ENCODE peak calls at places on chromosomes 5 and 9, in seven cellular contexts. L is HFFc6, W is WTC11, H is neural crest cell, P is progenitor cell of endocrine pancreas, E is HL-60, D is omental fat pad. F is an unnamed sample.

GRCh38 chr5:59893436-59894227 is at the start of gene PDE4D:
- DNase-seq in L (peak), W (peak), H (peak), P (peak), E (peak), D (no peak), F (peak)

GRCh38 chr9:95754533-95755420 is 120.7 kb upstream of the ERCC6L2 start:
- DNase-seq in L (no peak), W (peak), H (no peak), P (no peak), E (no peak), D (no peak), F (no peak)

GRCh38 chr5:94481059-94481458 is 137.3 kb downstream of the KIAA0825 start:
- DNase-seq in L (no peak), W (no peak), H (no peak), P (no peak), E (no peak), D (no peak), F (no peak)

GRCh38 chr5:125409496-125410351 is 663.3 kb upstream of the ZNF608 start:
- DNase-seq in L (peak), W (no peak), H (no peak), P (no peak), E (no peak), D (no peak), F (peak)

GRCh38 chr9:92528537-92528851 is 7.3 kb downstream of the ECM2 start:
- DNase-seq in L (no peak), W (no peak), H (no peak), P (no peak), E (no peak), D (no peak), F (no peak)

GRCh38 chr9:6552738-6553121 is 92.8 kb downstream of the GLDC start:
- DNase-seq in L (peak), W (no peak), H (no peak), P (no peak), E (no peak), D (no peak), F (no peak)

GRCh38 chr5:150286820-150287219 is 2.8 kb downstream of the CAMK2A start:
- DNase-seq in L (no peak), W (peak), H (no peak), P (no peak), E (no peak), D (no peak), F (peak)

GRCh38 chr9:129596541-129597328 is 24.2 kb downstream of the C9orf50 start:
- DNase-seq in L (peak), W (peak), H (peak), P (no peak), E (no peak), D (no peak), F (peak)

GRCh38 chr9:95506692-95507455 is 9.9 kb downstream of the PTCH1 start:
- DNase-seq in L (peak), W (peak), H (peak), P (no peak), E (peak), D (no peak), F (peak)

GRCh38 chr5:166551384-166551783 is 1740.1 kb upstream of the WWC1 start:
- DNase-seq in L (no peak), W (no peak), H (no peak), P (no peak), E (no peak), D (no peak), F (no peak)

GRCh38 chr5:39518516-39518915 is 93.7 kb upstream of the DAB2 start:
- DNase-seq in L (peak), W (no peak), H (no peak), P (no peak), E (no peak), D (no peak), F (no peak)

GRCh38 chr9:26971721-26972120 is 15.5 kb downstream of the IFT74 start:
- DNase-seq in L (no peak), W (no peak), H (no peak), P (no peak), E (no peak), D (no peak), F (no peak)

GRCh38 chr5:100562821-100563220 is 27.6 kb downstream of the FAM174A start:
- DNase-seq in L (no peak), W (no peak), H (no peak), P (no peak), E (no peak), D (no peak), F (no peak)

GRCh38 chr9:116959775-116960174 is 272.7 kb downstream of the TRIM32 start:
- DNase-seq in L (no peak), W (peak), H (peak), P (peak), E (no peak), D (no peak), F (peak)

GRCh38 chr9:2849943-2850342 is 6.0 kb upstream of the PUM3 start:
- DNase-seq in L (no peak), W (peak), H (no peak), P (no peak), E (no peak), D (no peak), F (no peak)

GRCh38 chr9:70868661-70869652 is 252.5 kb downstream of the TRPM3 start:
- DNase-seq in L (no peak), W (no peak), H (no peak), P (no peak), E (no peak), D (no peak), F (no peak)

GRCh38 chr5:116032094-116032517 is at the start of gene ARL14EPL:
- DNase-seq in L (peak), W (peak), H (no peak), P (no peak), E (peak), D (peak), F (no peak)

GRCh38 chr5:176740702-176741565 is 69.4 kb upstream of the UNC5A start:
- DNase-seq in L (no peak), W (no peak), H (no peak), P (no peak), E (no peak), D (no peak), F (no peak)

GRCh38 chr5:68114641-68115040 is 100.9 kb upstream of the PIK3R1 start:
- DNase-seq in L (peak), W (no peak), H (no peak), P (no peak), E (no peak), D (no peak), F (no peak)

GRCh38 chr5:38724301-38725030 is 121.3 kb upstream of the OSMR start:
- DNase-seq in L (peak), W (no peak), H (no peak), P (no peak), E (no peak), D (no peak), F (no peak)

GRCh38 chr5:55407059-55407684 is 99.4 kb downstream of the MTREX start:
- DNase-seq in L (peak), W (no peak), H (no peak), P (no peak), E (no peak), D (no peak), F (no peak)

GRCh38 chr5:90621848-90622247 is 63.3 kb downstream of the ADGRV1 start:
- DNase-seq in L (no peak), W (no peak), H (no peak), P (no peak), E (no peak), D (no peak), F (no peak)

GRCh38 chr9:124133752-124134151 is 122.2 kb downstream of the LHX2 start:
- DNase-seq in L (no peak), W (peak), H (peak), P (no peak), E (no peak), D (no peak), F (peak)

GRCh38 chr5:87413116-87413645 is 451 bp upstream of the CCNH start:
- DNase-seq in L (no peak), W (no peak), H (no peak), P (no peak), E (no peak), D (no peak), F (no peak)

GRCh38 chr9:107484117-107484723 is 5.3 kb downstream of the KLF4 start:
- DNase-seq in L (peak), W (peak), H (peak), P (no peak), E (peak), D (no peak), F (no peak)

GRCh38 chr9:114606068-114606467 is 5.0 kb upstream of the TMEM268 start:
- DNase-seq in L (no peak), W (peak), H (peak), P (no peak), E (no peak), D (no peak), F (peak)

GRCh38 chr5:123916331-123917121 is 404.5 kb downstream of the CSNK1G3 start:
- DNase-seq in L (peak), W (no peak), H (no peak), P (no peak), E (no peak), D (no peak), F (no peak)

GRCh38 chr9:14341437-14342133 is 27.6 kb upstream of the NFIB start:
- DNase-seq in L (no peak), W (no peak), H (no peak), P (no peak), E (no peak), D (no peak), F (no peak)

GRCh38 chr5:6904822-6905221 is 191.6 kb downstream of the TENT4A start:
- DNase-seq in L (no peak), W (no peak), H (no peak), P (no peak), E (no peak), D (no peak), F (no peak)

GRCh38 chr9:3783156-3783555 is 257.4 kb upstream of the RFX3 start:
- DNase-seq in L (no peak), W (no peak), H (no peak), P (no peak), E (no peak), D (no peak), F (no peak)

GRCh38 chr5:12683249-12683648 is 779.0 kb upstream of the CTNND2 start:
- DNase-seq in L (no peak), W (peak), H (no peak), P (no peak), E (no peak), D (no peak), F (no peak)

GRCh38 chr9:90851444-90851843 is 49.8 kb downstream of the SYK start:
- DNase-seq in L (no peak), W (no peak), H (no peak), P (no peak), E (no peak), D (no peak), F (no peak)
- TF ChIP-seq CTCF in L (no peak), W (no peak), H (no peak), P (peak), E (no peak), D (no peak), F (no peak)

GRCh38 chr9:75087824-75088645 is at the start of the genes NMRK1 and OSTF1:
- DNase-seq in L (peak), W (peak), H (peak), P (peak), E (peak), D (peak), F (peak)
- TF ChIP-seq CTCF in L (no peak), W (no peak), H (no peak), P (no peak), E (no peak), D (no peak), F (no peak)

GRCh38 chr9:89837911-89838310 is 233.1 kb downstream of the GADD45G start:
- DNase-seq in L (no peak), W (no peak), H (no peak), P (no peak), E (no peak), D (no peak), F (no peak)

GRCh38 chr9:89841456-89841855 is 236.6 kb downstream of the GADD45G start:
- DNase-seq in L (no peak), W (no peak), H (no peak), P (no peak), E (no peak), D (no peak), F (no peak)

GRCh38 chr9:89839427-89839826 is 234.6 kb downstream of the GADD45G start:
- DNase-seq in L (no peak), W (no peak), H (no peak), P (no peak), E (no peak), D (no peak), F (no peak)

GRCh38 chr9:89842267-89842768 is 237.5 kb downstream of the GADD45G start:
- DNase-seq in L (no peak), W (no peak), H (no peak), P (no peak), E (no peak), D (no peak), F (no peak)

GRCh38 chr9:89839952-89840351 is 235.1 kb downstream of the GADD45G start:
- DNase-seq in L (no peak), W (no peak), H (no peak), P (no peak), E (no peak), D (no peak), F (no peak)
- TF ChIP-seq CTCF in L (no peak), W (no peak), H (no peak), P (no peak), E (no peak), D (no peak), F (no peak)

DNA sequence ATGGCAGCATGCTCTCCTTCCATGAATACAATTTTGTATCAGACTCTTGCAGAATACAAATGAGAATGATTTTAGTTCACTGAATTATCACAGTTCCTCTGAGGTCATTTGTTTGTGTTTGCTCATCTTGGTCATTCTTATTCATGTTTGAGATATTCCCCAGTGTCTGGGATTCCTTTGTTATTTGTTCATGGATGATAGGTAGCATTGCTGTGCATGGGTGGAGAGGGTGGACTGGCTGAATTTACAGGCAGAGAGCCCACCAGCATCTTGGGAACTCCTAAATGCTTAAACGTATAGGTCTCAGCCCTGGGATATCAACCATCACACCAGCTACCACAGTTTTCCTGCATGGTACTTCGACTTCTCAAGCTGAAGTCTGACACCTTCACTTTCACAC is 459.8 kb downstream of the CCDC171 start:
- DNase-seq in L (peak), W (no peak), H (no peak), P (no peak), E (no peak), D (no peak), F (no peak)
- TF ChIP-seq CTCF in L (no peak), W (no peak), H (no peak), P (no peak), E (no peak), D (no peak), F (no peak)

GRCh38 chr5:30850871-30851270 is 342.6 kb upstream of the CDH6 start:
- DNase-seq in L (no peak), W (no peak), H (no peak), P (no peak), E (no peak), D (no peak), F (no peak)

GRCh38 chr5:30853158-30853557 is 340.3 kb upstream of the CDH6 start:
- DNase-seq in L (no peak), W (no peak), H (no peak), P (no peak), E (no peak), D (no peak), F (no peak)

GRCh38 chr5:30856242-30856641 is 337.2 kb upstream of the CDH6 start:
- DNase-seq in L (no peak), W (no peak), H (no peak), P (no peak), E (no peak), D (no peak), F (no peak)
- TF ChIP-seq CTCF in L (no peak), W (no peak), H (no peak), P (no peak), E (no peak), D (no peak), F (no peak)

DNA sequence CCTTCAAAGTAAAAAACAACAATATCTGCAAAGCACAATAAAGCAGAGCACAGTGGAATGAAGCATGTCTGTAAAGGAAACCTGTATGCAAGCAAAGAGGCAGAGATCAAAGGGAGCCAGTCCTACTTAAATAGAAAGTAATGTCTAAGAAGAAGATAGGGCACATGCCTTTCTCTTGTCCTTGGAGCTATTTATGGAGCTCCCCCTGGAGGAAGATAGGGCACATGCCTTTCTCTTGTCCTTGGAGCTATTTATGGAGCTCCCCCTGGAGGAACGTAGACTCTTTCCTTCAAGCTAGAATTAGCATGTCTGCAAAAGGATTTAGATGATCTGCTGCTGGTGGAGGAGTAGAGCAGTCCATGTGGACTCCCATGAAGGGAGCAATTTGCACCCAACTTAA is 168.1 kb upstream of the RASEF start:
- DNase-seq in L (peak), W (no peak), H (no peak), P (no peak), E (peak), D (no peak), F (no peak)
- TF ChIP-seq CTCF in L (peak), W (no peak), H (peak), P (peak), E (peak), D (no peak), F (peak)